ENCODE peak calls at places on chromosomes 5 and 9, in four cellular contexts. W, I, K and X are unnamed samples.

GRCh38 chr9:14356376-14356775 is 42.4 kb upstream of the NFIB start:
- DNase-seq in W (no peak), I (no peak), K (no peak), X (no peak)

GRCh38 chr9:137952976-137953666 is 75.5 kb downstream of the CACNA1B start:
- DNase-seq in W (no peak), I (no peak), K (no peak), X (no peak)

GRCh38 chr9:100027543-100027942 is 71.3 kb downstream of the ERP44 start:
- DNase-seq in W (no peak), I (no peak), K (no peak), X (no peak)

GRCh38 chr5:37810311-37810710 is 29.5 kb downstream of the GDNF start:
- DNase-seq in W (no peak), I (no peak), K (no peak), X (no peak)

GRCh38 chr5:159504857-159505304 is 174.6 kb upstream of the IL12B start:
- DNase-seq in W (no peak), I (peak), K (peak), X (no peak)

GRCh38 chr5:66339896-66340295 is 195.8 kb downstream of the SREK1 start:
- DNase-seq in W (no peak), I (no peak), K (no peak), X (no peak)

GRCh38 chr5:126384985-126385384 is 38.2 kb upstream of the GRAMD2B start:
- DNase-seq in W (no peak), I (no peak), K (no peak), X (no peak)

GRCh38 chr5:1227669-1228068 is 2.5 kb downstream of the SLC6A18 start:
- DNase-seq in W (no peak), I (peak), K (no peak), X (no peak)

GRCh38 chr5:179494774-179495173 is 55.6 kb upstream of the RUFY1 start:
- DNase-seq in W (no peak), I (no peak), K (no peak), X (no peak)

GRCh38 chr5:142866563-142867275 is 96.5 kb downstream of the ARHGAP26 start:
- DNase-seq in W (peak), I (peak), K (no peak), X (peak)

GRCh38 chr9:103991698-103992097 is 102.4 kb upstream of the SMC2 start:
- DNase-seq in W (no peak), I (no peak), K (no peak), X (no peak)

GRCh38 chr5:92560698-92561361 is 1020.2 kb downstream of the NR2F1-AS1 start:
- DNase-seq in W (no peak), I (no peak), K (no peak), X (no peak)

GRCh38 chr5:164708831-164709230 is 1203.4 kb downstream of the MAT2B start:
- DNase-seq in W (no peak), I (no peak), K (no peak), X (no peak)

GRCh38 chr5:128966375-128966774 is 1.1 kb downstream of the SLC27A6 start:
- DNase-seq in W (no peak), I (no peak), K (no peak), X (no peak)

DNA sequence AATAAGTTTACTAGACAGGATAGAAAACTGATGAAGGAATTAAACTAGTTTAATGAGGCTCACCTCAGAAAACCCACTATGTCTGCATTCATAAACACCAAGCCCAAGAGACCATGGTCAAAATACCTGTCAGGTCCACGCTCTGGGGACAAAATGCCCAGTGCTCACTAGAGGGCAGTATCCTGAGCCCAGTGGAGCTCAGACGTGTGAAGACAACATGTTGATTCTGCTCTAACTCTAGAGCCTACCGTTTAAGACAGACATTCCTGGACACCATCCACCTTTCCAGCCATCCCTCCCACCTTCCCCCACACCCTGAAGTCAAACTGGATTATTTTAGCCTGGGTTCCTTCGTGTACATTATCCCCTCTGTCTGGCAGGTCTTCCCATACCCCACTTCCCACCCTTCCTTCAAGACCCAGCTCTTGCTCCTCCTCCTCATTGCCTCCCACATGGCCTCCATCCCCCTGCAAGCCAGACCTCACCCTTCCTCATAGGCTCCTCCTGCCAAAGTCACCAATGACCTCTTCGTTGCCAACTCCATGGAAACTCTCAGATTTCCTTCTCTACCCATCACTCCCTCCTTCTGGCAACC is 142.3 kb upstream of the FSTL4 start:
- DNase-seq in W (peak), I (peak), K (no peak), X (no peak)
- TF ChIP-seq CTCF in W (peak), I (peak), K (no peak), X (peak)

GRCh38 chr9:16485575-16486321 is 384.7 kb downstream of the BNC2 start:
- DNase-seq in W (no peak), I (no peak), K (no peak), X (no peak)

GRCh38 chr9:16484178-16484577 is 386.3 kb downstream of the BNC2 start:
- DNase-seq in W (no peak), I (no peak), K (no peak), X (no peak)

GRCh38 chr9:16482764-16483163 is 387.7 kb downstream of the BNC2 start:
- DNase-seq in W (no peak), I (no peak), K (no peak), X (no peak)

GRCh38 chr9:16484744-16485143 is 385.7 kb downstream of the BNC2 start:
- DNase-seq in W (no peak), I (no peak), K (no peak), X (no peak)

DNA sequence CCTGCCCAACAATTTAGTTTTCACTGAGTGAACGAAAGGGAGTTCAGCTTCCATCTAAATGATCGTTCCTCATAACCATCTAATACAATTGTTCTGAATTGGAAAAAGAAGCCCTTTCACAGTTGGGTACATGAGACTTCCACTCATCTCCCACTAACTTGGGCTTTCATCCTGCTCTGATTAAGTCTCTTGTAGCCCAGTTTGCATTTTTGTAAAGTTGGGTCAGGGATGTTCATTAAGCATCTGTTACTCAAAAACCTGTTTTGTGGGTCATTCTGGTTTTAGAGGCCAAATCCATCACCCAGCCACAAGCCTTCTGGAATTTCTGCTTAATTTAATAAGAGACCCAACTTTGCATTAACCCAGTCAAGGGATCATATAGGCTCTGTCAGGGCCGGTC is 385.3 kb downstream of the BNC2 start:
- DNase-seq in W (no peak), I (no peak), K (no peak), X (no peak)
- TF ChIP-seq CTCF in W (no peak), I (no peak), K (no peak), X (no peak)

DNA sequence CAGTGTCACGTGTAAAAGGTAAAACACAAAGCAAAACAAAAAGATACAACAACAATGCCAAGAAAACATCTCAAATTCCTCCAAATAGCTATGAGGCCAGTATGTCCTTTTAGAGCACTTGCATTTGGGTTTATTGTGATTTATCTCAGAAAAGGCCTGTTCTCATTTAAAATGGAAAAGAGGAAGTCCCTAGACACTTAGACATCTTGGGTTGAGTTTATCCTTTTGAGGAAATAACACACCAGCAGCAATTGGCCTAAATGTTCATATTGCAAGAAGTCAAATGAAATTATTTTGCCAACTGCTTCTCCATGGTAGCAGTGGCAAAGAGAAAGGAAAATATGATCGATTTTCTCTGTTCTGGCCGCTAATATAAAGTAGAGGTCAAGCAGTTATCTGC is 43.6 kb upstream of the TRMT10B start:
- DNase-seq in W (no peak), I (no peak), K (no peak), X (no peak)
- TF ChIP-seq CTCF in W (no peak), I (no peak), K (no peak), X (no peak)

GRCh38 chr9:109619310-109619709 is 121.2 kb upstream of the PTPN3 start:
- DNase-seq in W (no peak), I (no peak), K (no peak), X (no peak)
- TF ChIP-seq CTCF in W (no peak), I (no peak), K (no peak), X (no peak)